ENCODE peak calls at places on chromosome X, in five cellular contexts. Q is transverse colon, H is suprapubic skin, S is body of pancreas, Y is Peyer's patch. E is an unnamed sample.

GRCh38 chrX:75781618-75782017 is 3.4 kb downstream of the MAGEE2 start:
- DNase-seq in Q (no peak), H (no peak), S (no peak), Y (no peak), E (peak; percentile 34)

GRCh38 chrX:101291204-101291603 is at the start of gene TAF7L:
- DNase-seq in Q (no peak), H (no peak), S (no peak), Y (no peak), E (no peak)

GRCh38 chrX:12949927-12950656 is 24.8 kb upstream of the TMSB4X start:
- DNase-seq in Q (peak; percentile 89), H (peak; percentile 89), S (peak; percentile 84), Y (peak; percentile 97), E (peak; percentile 85)

GRCh38 chrX:40683245-40683644 is 35.9 kb upstream of the CXorf38 start:
- DNase-seq in Q (no peak), H (no peak), S (no peak), Y (no peak), E (no peak)

GRCh38 chrX:154412468-154412867 is 1.1 kb downstream of the TAFAZZIN start:
- DNase-seq in Q (peak; percentile 54), H (peak; percentile 72), S (no peak), Y (peak; percentile 69), E (peak; percentile 51)

GRCh38 chrX:44314259-44314734 is 29.2 kb downstream of the EFHC2 start:
- DNase-seq in Q (peak; percentile 10), H (no peak), S (peak; percentile 3), Y (no peak), E (no peak)

GRCh38 chrX:15349046-15349445 is 13.7 kb upstream of the PIGA start:
- DNase-seq in Q (peak; percentile 13), H (no peak), S (peak; percentile 70), Y (peak; percentile 46), E (no peak)

GRCh38 chrX:69158166-69159040 is 6.8 kb downstream of the PJA1 start:
- DNase-seq in Q (peak; percentile 37), H (no peak), S (peak; percentile 77), Y (peak; percentile 54), E (peak; percentile 74)

GRCh38 chrX:68571292-68572256 is 72.7 kb downstream of the YIPF6 start:
- DNase-seq in Q (no peak), H (no peak), S (peak; percentile 1), Y (no peak), E (no peak)

GRCh38 chrX:13808293-13808692 is 8.6 kb downstream of the GPM6B start:
- DNase-seq in Q (no peak), H (no peak), S (no peak), Y (no peak), E (no peak)

GRCh38 chrX:152926923-152927322 is 29.1 kb downstream of the ZNF185 start:
- DNase-seq in Q (no peak), H (no peak), S (no peak), Y (no peak), E (no peak)

GRCh38 chrX:67546496-67547423 is 2.9 kb downstream of the AR start:
- DNase-seq in Q (no peak), H (peak; percentile 57), S (no peak), Y (no peak), E (peak; percentile 21)

GRCh38 chrX:54509401-54509800 is 13.4 kb upstream of the FGD1 start:
- DNase-seq in Q (no peak), H (no peak), S (no peak), Y (no peak), E (no peak)

GRCh38 chrX:149909324-149910177 is 19.8 kb upstream of the HSFX4 start:
- DNase-seq in Q (no peak), H (no peak), S (no peak), Y (no peak), E (no peak)

GRCh38 chrX:103503853-103504207 is 15.5 kb downstream of the RAB40A start:
- DNase-seq in Q (no peak), H (no peak), S (no peak), Y (no peak), E (no peak)

GRCh38 chrX:23292979-23293651 is 41.5 kb upstream of the PTCHD1 start:
- DNase-seq in Q (no peak), H (no peak), S (no peak), Y (no peak), E (no peak)

GRCh38 chrX:3631196-3631595 is 82.3 kb downstream of the PRKX start:
- DNase-seq in Q (no peak), H (no peak), S (no peak), Y (no peak), E (no peak)

GRCh38 chrX:151098996-151099395 is 77.4 kb upstream of the GPR50 start:
- DNase-seq in Q (no peak), H (no peak), S (peak; percentile 14), Y (no peak), E (no peak)

GRCh38 chrX:108468486-108468885 is 28.8 kb downstream of the COL4A5 start:
- DNase-seq in Q (no peak), H (no peak), S (no peak), Y (no peak), E (no peak)

GRCh38 chrX:131741103-131741581 is 197.3 kb downstream of the OR13H1 start:
- DNase-seq in Q (peak; percentile 91), H (peak; percentile 85), S (no peak), Y (peak; percentile 93), E (peak; percentile 84)

GRCh38 chrX:150229030-150229429 is 134.1 kb upstream of the MAMLD1 start:
- DNase-seq in Q (no peak), H (no peak), S (no peak), Y (no peak), E (no peak)

GRCh38 chrX:75273483-75273882 is 402 bp upstream of the UPRT start:
- DNase-seq in Q (no peak), H (no peak), S (peak; percentile 3), Y (no peak), E (no peak)

GRCh38 chrX:43349363-43349762 is 306.7 kb upstream of the MAOA start:
- DNase-seq in Q (peak; percentile 41), H (no peak), S (peak; percentile 21), Y (peak; percentile 69), E (no peak)

GRCh38 chrX:9272166-9272565 is 192.7 kb upstream of the TBL1X start:
- DNase-seq in Q (no peak), H (no peak), S (no peak), Y (no peak), E (no peak)

GRCh38 chrX:119236599-119237525 is 777 bp downstream of the PGRMC1 start:
- DNase-seq in Q (peak; percentile 50), H (peak; percentile 71), S (peak; percentile 58), Y (peak; percentile 69), E (peak; percentile 32)

GRCh38 chrX:118730500-118731247 is 3.3 kb downstream of the IL13RA1 start:
- DNase-seq in Q (no peak), H (no peak), S (peak; percentile 18), Y (no peak), E (no peak)

GRCh38 chrX:115719171-115719570 is 158.2 kb downstream of the PLS3 start:
- DNase-seq in Q (no peak), H (no peak), S (no peak), Y (no peak), E (no peak)

GRCh38 chrX:17860179-17860780 is 818 bp downstream of the RAI2 start:
- DNase-seq in Q (no peak), H (no peak), S (no peak), Y (no peak), E (peak; percentile 34)

GRCh38 chrX:38275615-38276014 is 51.7 kb downstream of the RPGR start:
- DNase-seq in Q (no peak), H (no peak), S (no peak), Y (no peak), E (no peak)

GRCh38 chrX:13622565-13622964 is 30.4 kb upstream of the TCEANC start:
- DNase-seq in Q (no peak), H (no peak), S (no peak), Y (no peak), E (no peak)

GRCh38 chrX:66616944-66617343 is 21.9 kb downstream of the EDA2R start:
- DNase-seq in Q (no peak), H (no peak), S (no peak), Y (no peak), E (no peak)

GRCh38 chrX:70476934-70477733 is 32.5 kb downstream of the DLG3 start:
- DNase-seq in Q (peak; percentile 78), H (no peak), S (peak; percentile 82), Y (peak; percentile 81), E (peak; percentile 51)

GRCh38 chrX:54746928-54747327 is 51.1 kb downstream of the ITIH6 start:
- DNase-seq in Q (no peak), H (no peak), S (no peak), Y (no peak), E (no peak)

GRCh38 chrX:41705680-41706374 is 17.1 kb downstream of the GPR34 start:
- DNase-seq in Q (no peak), H (no peak), S (peak; percentile 5), Y (no peak), E (no peak)

GRCh38 chrX:48683411-48683982 is at the start of gene WAS:
- DNase-seq in Q (peak; percentile 15), H (no peak), S (peak; percentile 39), Y (peak; percentile 64), E (no peak)

GRCh38 chrX:97987979-97988378 is 1104.3 kb downstream of the RPA4 start:
- DNase-seq in Q (no peak), H (no peak), S (no peak), Y (no peak), E (no peak)

GRCh38 chrX:8273451-8273894 is 102.4 kb upstream of the VCX2 start:
- DNase-seq in Q (no peak), H (no peak), S (no peak), Y (no peak), E (no peak)

GRCh38 chrX:110678591-110678990 is 117.0 kb downstream of the CHRDL1 start:
- DNase-seq in Q (no peak), H (no peak), S (no peak), Y (no peak), E (no peak)

GRCh38 chrX:110671068-110671803 is 124.4 kb downstream of the CHRDL1 start:
- DNase-seq in Q (no peak), H (no peak), S (no peak), Y (no peak), E (no peak)

DNA sequence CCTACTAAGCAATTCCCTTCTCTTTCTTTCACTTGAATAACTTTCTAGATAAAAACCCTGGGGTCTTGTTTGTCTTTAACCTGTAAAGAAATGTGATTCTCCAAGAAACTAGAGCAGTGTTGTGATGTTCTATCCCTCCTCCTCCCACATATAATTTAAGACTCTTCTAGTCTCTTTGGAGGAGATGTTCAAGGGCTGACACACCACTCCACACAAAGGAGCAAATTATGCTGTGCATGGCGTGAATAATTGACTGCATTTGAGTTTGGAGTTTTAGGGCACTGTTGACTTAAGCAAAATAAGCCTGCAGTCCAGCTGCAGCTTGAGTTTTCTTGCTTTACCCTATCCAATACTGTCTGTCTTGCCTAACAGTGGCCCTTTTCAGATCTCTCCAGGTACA is 119.8 kb downstream of the CHRDL1 start:
- DNase-seq in Q (no peak), H (no peak), S (no peak), Y (no peak), E (no peak)
- H3K4me1 ChIP-seq in Q (no peaks in the 10 kb centered on the region), H (no peaks in the 10 kb centered on the region), S (no peaks in the 10 kb centered on the region), Y (no peaks in the 10 kb centered on the region), E (no peaks in the 10 kb centered on the region)

GRCh38 chrX:47584714-47585113 is 2.5 kb downstream of the TIMP1 start:
- DNase-seq in Q (no peak), H (no peak), S (no peak), Y (no peak), E (no peak)
- TF ChIP-seq POLR2A in Q (no peak), H (no peak), S (no peak), Y (no peak), E (no peak)

GRCh38 chrX:33133320-33133719 is 78.0 kb downstream of the DMD start:
- DNase-seq in Q (no peak), H (no peak), S (no peak), Y (no peak), E (no peak)
- H3K4me1 ChIP-seq in Q (no peaks in the 10 kb centered on the region), H (no peaks in the 10 kb centered on the region), S (no peaks in the 10 kb centered on the region), Y (no peaks in the 10 kb centered on the region), E (no peaks in the 10 kb centered on the region)

GRCh38 chrX:136528645-136529315 is 3.2 kb upstream of the VGLL1 start:
- DNase-seq in Q (no peak), H (no peak), S (no peak), Y (no peak), E (no peak)
- TF ChIP-seq POLR2A in Q (no peak), H (no peak), S (no peak), Y (no peak), E (no peak)